ENCODE peak calls at places on chromosome 17, in six cellular contexts. P is ELF-1; Z is T-helper 17 cell; F is CD4-positive, alpha-beta memory T cell; D is fibroblast of lung; K is DMS 273 treated with DMSO at 0.1 percent for 48 hours. W is an unnamed sample.

GRCh38 chr17:81409190-81409935 is 14.1 kb downstream of the BAHCC1 start:
- DNase-seq in P (no peak), Z (no peak), F (no peak), D (no peak), K (no peak), W (peak; percentile 83)

GRCh38 chr17:3636908-3637373 is 381 bp downstream of the CTNS start:
- DNase-seq in P (no peak), Z (no peak), F (no peak), D (no peak), K (no peak), W (no peak)

GRCh38 chr17:75684924-75685323 is 17.8 kb downstream of the SAP30BP start:
- DNase-seq in P (peak; percentile 22), Z (no peak), F (no peak), D (no peak), K (peak; percentile 18), W (no peak)

GRCh38 chr17:43536236-43537088 is 9.7 kb downstream of the ETV4 start:
- DNase-seq in P (peak; percentile 66), Z (no peak), F (no peak), D (peak; percentile 70), K (no peak), W (no peak)

GRCh38 chr17:17089796-17090641 is 47.8 kb downstream of the MPRIP start:
- DNase-seq in P (no peak), Z (no peak), F (no peak), D (no peak), K (no peak), W (no peak)

GRCh38 chr17:65850486-65850885 is 289.0 kb upstream of the AXIN2 start:
- DNase-seq in P (no peak), Z (no peak), F (no peak), D (peak; percentile 12), K (no peak), W (no peak)

GRCh38 chr17:75814021-75814395 is 29.4 kb downstream of the UNK start:
- DNase-seq in P (no peak), Z (no peak), F (no peak), D (no peak), K (no peak), W (no peak)

GRCh38 chr17:9206160-9206988 is 185.1 kb downstream of the NTN1 start:
- DNase-seq in P (no peak), Z (no peak), F (no peak), D (no peak), K (no peak), W (peak; percentile 54)

GRCh38 chr17:19237389-19238166 is 412 bp downstream of the EPN2 start:
- DNase-seq in P (peak; percentile 33), Z (peak; percentile 17), F (peak; percentile 60), D (no peak), K (no peak), W (peak; percentile 81)

GRCh38 chr17:81039854-81040758 is 5.2 kb downstream of the BAIAP2 start:
- DNase-seq in P (peak; percentile 51), Z (no peak), F (no peak), D (peak; percentile 39), K (no peak), W (peak; percentile 70)

GRCh38 chr17:34711646-34712045 is 132.3 kb downstream of the TMEM132E start:
- DNase-seq in P (no peak), Z (no peak), F (no peak), D (no peak), K (no peak), W (no peak)

W was measured in upper lobe of left lung.